ENCODE peak calls at places on chromosome 20, in six cellular contexts. G, X, P, J, Y and S are unnamed samples.

GRCh38 chr20:46117704-46118467 is at the start of gene CD40:
- DNase-seq in G (peak), X (peak), P (peak), J (peak), Y (no peak), S (peak)

GRCh38 chr20:62015445-62016288 is 50.0 kb downstream of the TAF4 start:
- DNase-seq in G (no peak), X (no peak), P (no peak), J (no peak), Y (no peak), S (no peak)

GRCh38 chr20:18466574-18466893 is 296 bp downstream of the DZANK1 start:
- DNase-seq in G (no peak), X (no peak), P (no peak), J (no peak), Y (no peak), S (no peak)

GRCh38 chr20:15297059-15297875 is 959.9 kb upstream of the FLRT3 start:
- DNase-seq in G (no peak), X (no peak), P (no peak), J (no peak), Y (no peak), S (no peak)

GRCh38 chr20:50569864-50570836 is 60.0 kb downstream of the PTPN1 start:
- DNase-seq in G (peak), X (peak), P (no peak), J (no peak), Y (no peak), S (peak)

GRCh38 chr20:17960927-17961599 is 7.5 kb downstream of the SNX5 start:
- DNase-seq in G (no peak), X (peak), P (peak), J (no peak), Y (no peak), S (no peak)

GRCh38 chr20:2357114-2357513 is 23.6 kb upstream of the TGM6 start:
- DNase-seq in G (no peak), X (no peak), P (no peak), J (no peak), Y (no peak), S (no peak)

GRCh38 chr20:32285621-32286334 is 8.3 kb downstream of the KIF3B start:
- DNase-seq in G (no peak), X (peak), P (peak), J (no peak), Y (no peak), S (peak)

GRCh38 chr20:13494019-13494418 is 144.7 kb downstream of the TASP1 start:
- DNase-seq in G (no peak), X (no peak), P (no peak), J (no peak), Y (no peak), S (no peak)

GRCh38 chr20:3777726-3778629 is 3.3 kb downstream of the SPEF1 start:
- DNase-seq in G (peak), X (no peak), P (peak), J (no peak), Y (no peak), S (peak)

GRCh38 chr20:37893566-37894241 is 9.2 kb upstream of the VSTM2L start:
- DNase-seq in G (no peak), X (no peak), P (no peak), J (no peak), Y (no peak), S (no peak)

GRCh38 chr20:8454137-8454712 is 322.2 kb downstream of the PLCB1 start:
- DNase-seq in G (no peak), X (peak), P (peak), J (peak), Y (no peak), S (peak)
- TF ChIP-seq CTCF in G (no peak), X (peak), P (peak), J (peak), Y (no peak), S (peak)

GRCh38 chr20:53815509-53815908 is 221.9 kb upstream of the ZNF217 start:
- DNase-seq in G (no peak), X (no peak), P (no peak), J (no peak), Y (no peak), S (no peak)
- TF ChIP-seq CTCF in G (no peak), X (no peak), P (no peak), J (no peak), Y (no peak), S (no peak)

DNA sequence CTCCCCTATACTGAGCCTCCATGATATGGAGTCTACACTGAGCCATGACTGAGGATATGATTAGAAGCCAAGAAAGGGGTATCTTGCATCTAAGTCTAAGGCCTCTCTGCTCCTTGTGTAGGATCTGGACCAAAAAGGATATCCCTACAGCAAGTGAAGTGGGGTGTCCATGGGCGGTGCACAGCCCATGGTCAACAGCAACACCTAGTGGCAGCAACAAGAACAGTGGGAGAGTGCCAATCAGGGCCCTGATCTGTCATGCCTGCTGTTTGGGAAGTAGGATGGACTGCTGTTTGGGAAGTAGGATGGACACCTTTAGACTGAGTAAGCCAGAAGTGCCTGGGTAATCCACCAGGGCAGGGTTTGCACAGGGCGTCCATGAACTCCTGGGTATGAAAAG is 22.4 kb downstream of the PTGIS start:
- DNase-seq in G (peak), X (no peak), P (no peak), J (no peak), Y (no peak), S (no peak)
- TF ChIP-seq CTCF in G (no peak), X (peak), P (no peak), J (peak), Y (peak), S (no peak)

GRCh38 chr20:16666272-16666671 is 63.6 kb upstream of the SNRPB2 start:
- DNase-seq in G (no peak), X (peak), P (no peak), J (no peak), Y (no peak), S (no peak)
- TF ChIP-seq CTCF in G (no peak), X (peak), P (no peak), J (no peak), Y (no peak), S (no peak)

GRCh38 chr20:28562510-28562898 is 2695.0 kb upstream of the DEFB115 start:
- DNase-seq in G (no peak), X (no peak), P (peak), J (peak), Y (no peak), S (no peak)
- TF ChIP-seq CTCF in G (no peak), X (no peak), P (no peak), J (no peak), Y (no peak), S (no peak)

GRCh38 chr20:20593447-20594170 is 118.8 kb downstream of the RALGAPA2 start:
- DNase-seq in G (no peak), X (peak), P (peak), J (no peak), Y (no peak), S (peak)
- TF ChIP-seq CTCF in G (peak), X (peak), P (peak), J (peak), Y (peak), S (peak)

GRCh38 chr20:64224344-64225165 is 31.0 kb upstream of the PCMTD2 start:
- DNase-seq in G (no peak), X (no peak), P (peak), J (peak), Y (peak), S (no peak)
- TF ChIP-seq CTCF in G (no peak), X (no peak), P (peak), J (no peak), Y (no peak), S (no peak)

GRCh38 chr20:1330075-1330830 is 1.3 kb upstream of the SDCBP2 start:
- DNase-seq in G (peak), X (peak), P (no peak), J (no peak), Y (no peak), S (no peak)
- TF ChIP-seq CTCF in G (no peak), X (no peak), P (no peak), J (no peak), Y (no peak), S (no peak)

DNA sequence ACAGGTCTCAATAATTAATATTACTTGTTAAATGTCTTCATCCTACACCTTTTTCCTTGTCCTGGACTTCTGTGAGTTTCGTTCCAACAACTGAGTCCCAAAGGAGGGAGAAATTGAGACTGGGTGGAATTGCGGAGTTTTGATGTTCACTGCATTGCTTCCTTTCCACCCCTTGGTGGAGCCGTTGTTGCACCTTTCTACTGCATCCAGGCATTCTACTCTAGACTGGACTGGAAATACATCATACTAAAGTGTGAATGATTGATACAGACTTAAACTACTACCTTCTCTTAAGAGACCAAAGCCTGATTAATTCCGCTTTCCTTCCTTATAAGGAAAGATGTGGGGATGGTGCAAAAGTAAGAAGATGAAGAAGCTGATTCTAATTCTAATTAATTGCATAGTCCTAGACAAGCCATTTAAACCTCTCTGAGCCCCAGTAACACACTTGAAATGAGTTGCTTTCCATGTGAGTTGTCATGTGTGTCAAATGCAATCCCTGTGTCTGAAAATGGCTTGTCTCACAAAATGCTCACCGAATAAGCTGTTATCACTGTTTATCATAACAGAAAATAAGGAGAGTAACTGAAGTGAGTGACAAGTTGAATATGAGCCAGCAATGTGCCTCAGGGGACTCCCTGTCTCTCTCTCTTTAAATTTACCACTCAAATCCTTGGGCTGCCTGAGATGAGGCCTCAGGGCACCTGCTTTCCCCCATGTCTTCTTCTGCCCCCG is 338.3 kb upstream of the CHD6 start:
- DNase-seq in G (no peak), X (peak), P (no peak), J (no peak), Y (no peak), S (no peak)
- TF ChIP-seq CTCF in G (peak), X (peak), P (no peak), J (peak), Y (peak), S (peak)